ENCODE peak calls at places on chromosome 22, in four cellular contexts. X is HCT116, L is GM12878, I is fibroblast of lung. B is an unnamed sample.

GRCh38 chr22:43399338-43399979 is 12.4 kb upstream of the MPPED1 start:
- DNase-seq in I (no peak), X (no peak), L (no peak), B (no peak)

GRCh38 chr22:21849489-21849888 is 18.0 kb downstream of the MAPK1 start:
- DNase-seq in X (no peak), L (no peak), I (no peak), B (no peak)

GRCh38 chr22:32053165-32053755 is 10.2 kb downstream of the SLC5A1 start:
- DNase-seq in I (no peak), L (no peak), X (no peak), B (no peak)

GRCh38 chr22:42747701-42748513 is 27.2 kb upstream of the A4GALT start:
- DNase-seq in I (peak; percentile 77), X (no peak), L (no peak), B (peak; percentile 72)

GRCh38 chr22:28029201-28029948 is 110.3 kb upstream of the PITPNB start:
- DNase-seq in L (no peak), X (no peak), I (peak; percentile 65), B (no peak)

GRCh38 chr22:27997538-27997937 is 78.5 kb upstream of the PITPNB start:
- DNase-seq in L (no peak), X (no peak), I (no peak), B (no peak)

GRCh38 chr22:27186643-27187042 is 529.3 kb downstream of the MIAT start:
- DNase-seq in I (no peak), X (no peak), L (no peak), B (no peak)

GRCh38 chr22:37381489-37381888 is 45.8 kb downstream of the ELFN2 start:
- DNase-seq in L (no peak), X (no peak), I (peak; percentile 25), B (no peak)

GRCh38 chr22:23704829-23705228 is 14.0 kb downstream of the RGL4 start:
- DNase-seq in X (no peak), I (no peak), L (no peak), B (no peak)

GRCh38 chr22:46846154-46846831 is 83.8 kb downstream of the TBC1D22A start:
- DNase-seq in X (no peak), I (no peak), L (no peak), B (no peak)

GRCh38 chr22:42695294-42695693 is 25.4 kb downstream of the A4GALT start:
- DNase-seq in I (no peak), L (no peak), X (no peak), B (no peak)

GRCh38 chr22:24289781-24290181 is 19.1 kb downstream of the SPECC1L start:
- DNase-seq in I (no peak), X (no peak), L (no peak), B (no peak)

GRCh38 chr22:42964994-42965699 is 49.8 kb downstream of the PACSIN2 start:
- DNase-seq in X (peak; percentile 86), I (peak; percentile 41), L (no peak), B (no peak)

GRCh38 chr22:35314161-35314942 is 14.7 kb downstream of the TOM1 start:
- DNase-seq in X (no peak), L (no peak), I (no peak), B (no peak)

GRCh38 chr22:46783721-46784120 is 21.3 kb downstream of the TBC1D22A start:
- DNase-seq in L (no peak), I (no peak), X (no peak), B (no peak)

GRCh38 chr22:23180893-23181762 is 819 bp downstream of the BCR start:
- DNase-seq in X (no peak), L (no peak), I (no peak), B (no peak)

GRCh38 chr22:45503071-45503815 is 560 bp downstream of the FBLN1 start:
- DNase-seq in L (no peak), I (no peak), X (no peak), B (no peak)

GRCh38 chr22:45499746-45500145 is 2.9 kb upstream of the FBLN1 start:
- DNase-seq in X (no peak), I (no peak), L (no peak), B (no peak)

GRCh38 chr22:45504703-45505341 is 2.1 kb downstream of the FBLN1 start:
- DNase-seq in I (peak; percentile 63), X (no peak), L (no peak), B (no peak)

GRCh38 chr22:45503816-45504702 is 1.4 kb downstream of the FBLN1 start:
- DNase-seq in X (no peak), I (peak; percentile 63), L (no peak), B (peak; percentile 26)

GRCh38 chr22:45502215-45503070 is at the start of gene FBLN1:
- DNase-seq in L (no peak), X (no peak), I (peak; percentile 69), B (no peak)
- TF ChIP-seq EZH2 in L (no peak), X (no peak), I (no peak), B (no peak)

DNA sequence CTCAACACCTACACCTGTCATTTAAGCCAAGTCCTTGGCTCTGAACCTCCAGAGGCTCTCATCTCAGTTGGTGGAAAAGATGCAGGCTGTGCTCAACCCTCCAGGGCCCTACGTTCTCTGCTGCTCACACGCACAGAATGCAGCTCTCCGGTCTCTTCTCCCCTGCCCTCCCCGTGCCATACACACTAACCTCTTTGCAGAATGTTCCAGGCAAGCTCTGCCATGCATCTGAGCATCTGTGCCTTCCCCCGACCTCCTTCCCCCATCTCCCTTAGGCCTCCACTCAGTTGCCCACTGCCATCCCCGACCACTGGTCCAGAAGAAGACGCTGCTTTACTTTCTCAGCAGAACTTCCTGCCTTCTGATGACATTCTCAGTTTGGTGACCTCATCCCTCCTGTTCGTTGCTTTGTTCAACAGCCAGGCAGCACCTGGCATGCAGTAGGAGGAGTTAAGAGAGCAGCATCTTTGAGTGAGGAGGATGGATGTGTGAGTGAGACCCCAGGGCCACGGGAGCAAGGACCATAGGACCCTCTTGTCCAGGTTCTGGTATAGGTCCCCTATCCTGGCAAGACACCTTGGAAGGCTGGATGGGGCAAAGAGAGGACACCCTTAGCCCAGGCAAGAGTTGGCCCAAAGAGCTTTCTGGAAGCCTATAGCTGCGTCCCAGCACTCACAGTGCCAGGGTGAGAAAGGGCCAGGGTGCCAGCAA is 598.0 kb downstream of the BRD1 start:
- DNase-seq in L (no peak), X (no peak), I (no peak), B (no peak)
- H3K36me3 ChIP-seq in L (no peaks in the 10 kb centered on the region), X (no peaks in the 10 kb centered on the region), I (no peaks in the 10 kb centered on the region), B (no peaks in the 10 kb centered on the region)

GRCh38 chr22:39661842-39662676 is 91.5 kb downstream of the CACNA1I start:
- DNase-seq in L (no peak), X (no peak), I (no peak), B (no peak)
- TF ChIP-seq EZH2 in L (no peak), X (no peak), I (peak; percentile 21), B (no peak)

GRCh38 chr22:38737302-38738060 is 18.3 kb downstream of the SUN2 start:
- DNase-seq in X (no peak), I (no peak), L (no peak), B (no peak)
- H3K36me3 ChIP-seq in X (peaks cover 35% of the 10 kb centered on the region), I (peaks cover 56% of the 10 kb centered on the region), L (peaks cover 26% of the 10 kb centered on the region), B (peaks cover 77% of the 10 kb centered on the region)

B was measured in SK-N-MC.